ENCODE peak calls at places on chromosomes 11 and 22, in ten cellular contexts. I is Right ventricle myocardium superior; G is DMS 273 treated with DMSO at 0.1 percent for 48 hours; S is lower leg skin; X is NCI-H187 treated with DMSO at 0.1 percent for 48 hours; D is activated CD8-positive, alpha-beta memory T cell treated with anti-CD3 and anti-CD28 coated beads, Interleukin-2, amount 10 ng/mL, durations not matched to agents 7 days and 5 days; W is heart right ventricle; N is stimulated activated CD4-positive, alpha-beta T cell treated with anti-CD3 and anti-CD28 coated beads, Interleukin-15, amount 100 ng/mL, for 1 hour; Y is germinal center; L is activated CD8-positive, alpha-beta T cell treated with anti-CD3 and anti-CD28 coated beads for 36 hours. F is an unnamed sample.

GRCh38 chr11:86152006-86152862 is 83.3 kb upstream of the PICALM start:
- DNase-seq in W (no peak), S (no peak), I (no peak), N (no peak), D (no peak), X (no peak), Y (no peak), L (no peak), G (no peak), F (no peak)

GRCh38 chr11:110015695-110016094 is 77.5 kb upstream of the ZC3H12C start:
- DNase-seq in W (no peak), N (no peak), G (no peak), Y (no peak), S (no peak), L (no peak), X (no peak), I (no peak), D (no peak), F (no peak)

GRCh38 chr11:12330491-12331231 is 46.7 kb upstream of the PARVA start:
- DNase-seq in X (peak; percentile 31), G (peak; percentile 62), I (no peak), L (no peak), Y (no peak), N (no peak), D (no peak), W (no peak), S (no peak), F (no peak)

GRCh38 chr22:41660416-41660815 is 28.3 kb downstream of the SNU13 start:
- DNase-seq in W (no peak), N (no peak), Y (no peak), L (no peak), G (no peak), X (no peak), I (peak; percentile 48), S (peak; percentile 37), D (no peak), F (no peak)

GRCh38 chr11:29129850-29130249 is 887.0 kb downstream of the KCNA4 start:
- DNase-seq in S (no peak), X (no peak), D (no peak), W (no peak), L (no peak), I (no peak), G (no peak), Y (no peak), N (no peak), F (no peak)

GRCh38 chr22:29726512-29727247 is 6.9 kb downstream of the CABP7 start:
- DNase-seq in X (no peak), Y (no peak), I (no peak), N (no peak), G (no peak), L (no peak), D (no peak), S (no peak), W (no peak), F (no peak)

GRCh38 chr22:24588756-24589481 is 4.0 kb downstream of the LRRC75B start:
- DNase-seq in Y (no peak), D (no peak), L (no peak), I (no peak), N (no peak), G (no peak), S (no peak), X (no peak), W (no peak), F (no peak)

GRCh38 chr11:83193315-83194283 is at the start of gene ANKRD42:
- DNase-seq in N (peak; percentile 61), S (peak; percentile 98), I (peak; percentile 94), W (peak; percentile 88), Y (peak; percentile 90), D (peak; percentile 92), X (peak; percentile 89), L (peak; percentile 92), G (peak; percentile 74), F (peak; percentile 63)

GRCh38 chr11:67646535-67647336 is 3.8 kb downstream of the ACY3 start:
- DNase-seq in Y (peak; percentile 71), D (peak; percentile 86), L (peak; percentile 73), N (no peak), W (no peak), G (no peak), I (no peak), X (no peak), S (peak; percentile 82), F (no peak)

GRCh38 chr22:37284807-37285355 is 2.6 kb downstream of the CYTH4 start:
- DNase-seq in S (no peak), D (peak; percentile 60), L (peak; percentile 45), I (peak; percentile 77), W (peak; percentile 49), G (no peak), X (no peak), Y (peak; percentile 93), N (no peak), F (no peak)

GRCh38 chr11:68439355-68440065 is 21.0 kb upstream of the PPP6R3 start:
- DNase-seq in N (no peak), G (no peak), I (no peak), Y (no peak), W (no peak), X (no peak), D (no peak), S (no peak), L (no peak), F (no peak)

GRCh38 chr11:75867778-75868374 is 52.9 kb downstream of the UVRAG start:
- DNase-seq in L (peak; percentile 63), W (no peak), N (no peak), Y (peak; percentile 58), G (peak; percentile 1), S (no peak), D (peak; percentile 44), I (no peak), X (no peak), F (no peak)

GRCh38 chr22:39090426-39091064 is 6.5 kb upstream of the APOBEC3H start:
- DNase-seq in Y (no peak), I (no peak), W (no peak), G (no peak), D (peak; percentile 97), L (peak; percentile 95), S (no peak), N (peak; percentile 44), X (no peak), F (no peak)

GRCh38 chr11:72814831-72815618 is 814 bp downstream of the ATG16L2 start:
- DNase-seq in W (no peak), Y (peak; percentile 64), D (peak; percentile 85), L (peak; percentile 82), X (peak; percentile 7), G (peak; percentile 19), I (no peak), N (no peak), S (peak; percentile 90), F (no peak)

GRCh38 chr22:39598017-39598965 is 27.7 kb downstream of the CACNA1I start:
- DNase-seq in D (peak; percentile 72), Y (peak; percentile 87), N (peak; percentile 67), S (peak; percentile 89), L (peak; percentile 89), I (peak; percentile 50), X (no peak), G (no peak), W (peak; percentile 43), F (no peak)

GRCh38 chr11:128568166-128568778 is 19.1 kb downstream of the ETS1 start:
- DNase-seq in I (peak; percentile 37), G (no peak), Y (no peak), D (no peak), W (no peak), L (peak; percentile 45), S (no peak), N (no peak), X (no peak), F (no peak)

GRCh38 chr11:68255526-68255925 is 16.2 kb downstream of the C11orf24 start:
- DNase-seq in G (no peak), D (no peak), I (no peak), S (peak; percentile 57), X (no peak), W (no peak), L (no peak), N (no peak), Y (no peak), F (no peak)

GRCh38 chr11:64084962-64085710 is 49.4 kb downstream of the FLRT1 start:
- DNase-seq in D (no peak), G (no peak), Y (no peak), N (no peak), S (no peak), X (no peak), I (no peak), L (no peak), W (no peak), F (no peak)

GRCh38 chr22:23763579-23764331 is 965 bp downstream of the C22orf15 start:
- DNase-seq in N (peak; percentile 49), X (no peak), S (no peak), D (peak; percentile 75), I (peak; percentile 72), W (peak; percentile 59), G (no peak), L (peak; percentile 72), Y (peak; percentile 61), F (no peak)

GRCh38 chr11:47924184-47924671 is 56.1 kb upstream of the PTPRJ start:
- DNase-seq in S (no peak), W (no peak), I (no peak), N (no peak), G (no peak), L (peak; percentile 26), X (no peak), Y (no peak), D (no peak), F (peak; percentile 59)

GRCh38 chr11:407651-408080 is 7.1 kb downstream of the SIGIRR start:
- DNase-seq in G (no peak), X (no peak), I (no peak), S (no peak), N (no peak), Y (no peak), L (no peak), W (no peak), D (no peak), F (no peak)

GRCh38 chr11:103875855-103876510 is 160.5 kb upstream of the DDI1 start:
- DNase-seq in I (no peak), Y (peak; percentile 58), N (no peak), S (no peak), X (no peak), L (no peak), G (no peak), W (no peak), D (no peak), F (no peak)

GRCh38 chr11:80831374-80831773 is 1390.5 kb upstream of the TENM4 start:
- DNase-seq in L (no peak), G (no peak), X (no peak), N (no peak), I (no peak), S (no peak), Y (no peak), D (no peak), W (no peak), F (no peak)

GRCh38 chr22:20987375-20987774 is 5.3 kb downstream of the LZTR1 start:
- DNase-seq in S (no peak), X (no peak), Y (no peak), G (no peak), N (no peak), I (no peak), D (no peak), W (peak; percentile 11), L (no peak), F (no peak)

GRCh38 chr22:39938509-39938908 is 21.7 kb upstream of the TMA7B start:
- DNase-seq in X (no peak), L (peak; percentile 82), S (peak; percentile 80), N (peak; percentile 35), D (no peak), G (no peak), I (no peak), Y (no peak), W (no peak), F (no peak)

GRCh38 chr11:85903811-85904210 is 48.6 kb downstream of the CCDC83 start:
- DNase-seq in D (no peak), X (no peak), N (no peak), L (no peak), G (no peak), S (no peak), W (no peak), Y (no peak), I (no peak), F (no peak)

GRCh38 chr11:71356280-71356876 is 91.8 kb downstream of the DHCR7 start:
- DNase-seq in W (no peak), Y (no peak), I (no peak), G (no peak), N (no peak), L (no peak), D (no peak), S (no peak), X (no peak), F (no peak)

GRCh38 chr11:120168960-120169681 is 31.2 kb upstream of the TRIM29 start:
- DNase-seq in Y (peak; percentile 78), I (peak; percentile 77), G (no peak), L (peak; percentile 69), N (peak; percentile 52), W (peak; percentile 81), X (no peak), S (peak; percentile 95), D (peak; percentile 67), F (no peak)